ENCODE peak calls at places on chromosome X, in seven cellular contexts. P is PC-9; Y is CD8-positive, alpha-beta memory T cell; I is aorta; D is CD4-positive, CD25-positive, alpha-beta regulatory T cell; V is pancreas; Z is psoas muscle. W is an unnamed sample.

GRCh38 chrX:85851418-85851817 is 195.9 kb downstream of the CHM start:
- DNase-seq in P (no peak), Y (no peak), I (no peak), D (peak; percentile 25), V (peak; percentile 21), Z (no peak), W (peak; percentile 28)

GRCh38 chrX:100939336-100939735 is 10.6 kb upstream of the XKRX start:
- DNase-seq in P (no peak), Y (no peak), I (no peak), D (peak; percentile 7), V (no peak), Z (no peak), W (no peak)

GRCh38 chrX:134753185-134754008 is 95.1 kb upstream of the PLAC1 start:
- DNase-seq in P (no peak), Y (no peak), I (no peak), D (no peak), V (no peak), Z (no peak), W (no peak)

GRCh38 chrX:56033495-56034180 is 198.5 kb upstream of the KLF8 start:
- DNase-seq in P (no peak), Y (no peak), I (no peak), D (no peak), V (no peak), Z (no peak), W (no peak)

GRCh38 chrX:149950681-149951080 is 12.4 kb upstream of the EOLA2 start:
- DNase-seq in P (no peak), Y (no peak), I (no peak), D (peak; percentile 40), V (no peak), Z (no peak), W (no peak)

GRCh38 chrX:132173647-132174046 is 45.6 kb downstream of the RAP2C start:
- DNase-seq in P (no peak), Y (no peak), I (no peak), D (no peak), V (no peak), Z (no peak), W (no peak)

GRCh38 chrX:130030826-130031225 is 48.4 kb downstream of the BCORL1 start:
- DNase-seq in P (no peak), Y (no peak), I (no peak), D (no peak), V (no peak), Z (no peak), W (no peak)

GRCh38 chrX:12567857-12568256 is 223.4 kb upstream of the PRPS2 start:
- DNase-seq in P (no peak), Y (no peak), I (no peak), D (peak; percentile 2), V (no peak), Z (no peak), W (no peak)

GRCh38 chrX:37420179-37420578 is 71.0 kb downstream of the PRRG1 start:
- DNase-seq in P (no peak), Y (no peak), I (no peak), D (no peak), V (no peak), Z (no peak), W (no peak)

GRCh38 chrX:120087289-120088017 is 10.0 kb upstream of the RHOXF2B start:
- DNase-seq in P (no peak), Y (no peak), I (no peak), D (no peak), V (no peak), Z (no peak), W (no peak)

GRCh38 chrX:113828470-113828869 is 755.4 kb upstream of the HTR2C start:
- DNase-seq in P (no peak), Y (no peak), I (no peak), D (no peak), V (no peak), Z (no peak), W (no peak)

DNA sequence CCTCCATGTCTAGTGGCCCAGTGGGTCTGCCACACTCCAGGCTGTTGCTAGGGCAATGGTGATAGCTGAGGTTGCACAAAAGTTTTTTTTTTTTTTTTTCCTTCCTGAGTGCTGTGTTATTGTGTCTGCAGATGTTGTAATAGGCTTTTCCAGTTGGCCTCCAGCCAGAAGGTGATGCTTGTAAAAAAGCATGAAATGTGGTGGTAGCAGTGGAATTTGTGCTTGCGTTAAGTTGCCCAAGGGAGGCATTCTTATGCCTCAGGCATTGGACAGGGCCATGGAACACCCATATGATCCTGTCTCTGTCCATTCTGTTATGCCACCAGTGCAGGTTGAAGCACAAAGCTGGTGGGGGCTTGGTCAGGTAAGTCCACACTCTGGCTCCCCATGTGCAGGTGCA is 660.5 kb upstream of the SPANXN1 start:
- DNase-seq in P (peak; percentile 50), Y (no peak), I (no peak), D (no peak), V (no peak), Z (no peak), W (no peak)
- H3K9me3 ChIP-seq in P (no peaks in the 10 kb centered on the region), Y (no peaks in the 10 kb centered on the region), I (no peaks in the 10 kb centered on the region), D (no peaks in the 10 kb centered on the region), V (no peaks in the 10 kb centered on the region), Z (no peaks in the 10 kb centered on the region), W (peaks cover 7% of the 10 kb centered on the region)

GRCh38 chrX:108437354-108437753 is 868 bp downstream of the COL4A6 start:
- DNase-seq in P (no peak), Y (no peak), I (no peak), D (no peak), V (no peak), Z (no peak), W (no peak)

GRCh38 chrX:108439961-108440696 is 491 bp downstream of the COL4A5 start:
- DNase-seq in P (no peak), Y (no peak), I (peak; percentile 76), D (no peak), V (peak; percentile 8), Z (no peak), W (no peak)

GRCh38 chrX:108435261-108435660 is 3.0 kb downstream of the COL4A6 start:
- DNase-seq in P (no peak), Y (no peak), I (no peak), D (no peak), V (no peak), Z (no peak), W (no peak)

GRCh38 chrX:108439434-108439883 is at the start of gene COL4A5:
- DNase-seq in P (peak; percentile 72), Y (no peak), I (peak; percentile 71), D (peak; percentile 0), V (peak; percentile 27), Z (peak; percentile 31), W (peak; percentile 49)

DNA sequence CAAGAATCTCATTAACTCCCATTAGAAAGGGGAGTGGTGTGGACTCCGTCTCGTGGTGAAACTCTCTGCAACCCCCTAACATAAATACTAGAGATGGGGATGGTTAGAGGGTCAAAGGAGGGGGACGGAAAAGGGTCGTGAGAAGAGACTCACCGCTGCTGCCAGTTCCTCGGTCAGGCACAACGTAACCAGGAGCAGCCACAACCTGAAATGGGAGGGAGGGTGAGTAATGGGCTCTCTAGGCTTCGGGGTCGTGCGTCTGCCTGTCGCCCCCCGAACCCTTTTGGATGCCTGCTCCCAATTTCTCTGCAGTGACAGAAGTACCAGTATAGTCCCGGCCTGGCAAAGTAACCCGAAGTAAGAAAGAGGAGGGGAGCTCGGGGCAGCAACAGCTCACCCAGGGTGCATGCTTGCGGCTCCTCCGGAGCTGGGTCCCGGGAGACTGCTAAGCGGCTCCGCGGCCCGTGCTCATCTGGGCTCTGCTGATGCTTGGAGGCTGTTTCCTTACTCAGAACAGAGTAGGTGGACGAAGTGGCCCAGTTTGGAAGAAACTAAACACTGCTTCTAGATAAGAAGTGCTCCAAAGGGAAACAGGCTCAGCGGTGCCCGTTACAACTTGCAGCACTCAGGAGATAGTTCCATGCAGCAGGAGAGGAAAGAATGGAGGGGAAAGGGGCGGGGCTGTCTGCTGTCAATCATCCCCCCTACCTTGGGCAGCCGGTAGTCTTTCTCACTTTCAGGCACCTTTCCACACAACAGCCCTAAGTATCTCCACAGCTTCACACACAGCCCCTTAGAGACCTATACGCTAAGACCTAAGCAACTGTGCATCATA is at the start of gene COL4A6:
- DNase-seq in P (peak; percentile 46), Y (no peak), I (no peak), D (no peak), V (peak; percentile 7), Z (no peak), W (no peak)
- H3K4me3 ChIP-seq in P (peak within 1 kb of the TSS; percentile 85), Y (no peak within 1 kb of the TSS), I (peak within 1 kb of the TSS; percentile 67), D (no peak within 1 kb of the TSS), V (no peak within 1 kb of the TSS), Z (peak within 1 kb of the TSS; percentile 70), W (peak within 1 kb of the TSS; percentile 56)

DNA sequence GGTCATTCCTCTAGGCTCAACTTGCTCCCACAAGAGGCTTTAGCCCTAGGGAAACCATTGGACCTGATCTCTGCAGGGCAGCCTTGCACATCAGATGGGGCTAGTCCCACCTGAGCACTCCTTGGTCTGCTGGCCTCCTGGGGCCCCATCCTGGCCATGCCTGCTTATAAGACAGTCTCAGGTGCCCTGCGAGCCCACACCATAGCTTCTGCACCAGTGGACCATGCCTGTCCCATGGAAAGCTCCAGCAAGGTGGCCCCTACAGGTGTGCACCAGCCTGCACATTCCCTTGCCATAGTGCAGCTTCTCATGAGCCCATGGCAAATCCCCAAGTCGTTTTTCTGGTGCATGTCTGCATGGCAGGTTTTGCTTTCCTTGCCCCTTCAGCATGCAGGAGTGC is 19.6 kb upstream of the FAAH2 start:
- DNase-seq in P (no peak), Y (no peak), I (no peak), D (no peak), V (no peak), Z (no peak), W (no peak)
- H3K9me3 ChIP-seq in P (no peaks in the 10 kb centered on the region), Y (no peaks in the 10 kb centered on the region), I (peaks cover 2% of the 10 kb centered on the region), D (no peaks in the 10 kb centered on the region), V (no peaks in the 10 kb centered on the region), Z (peaks cover 34% of the 10 kb centered on the region), W (no peaks in the 10 kb centered on the region)

GRCh38 chrX:153688534-153688899 is 791 bp downstream of the SLC6A8 start:
- DNase-seq in P (no peak), Y (no peak), I (no peak), D (no peak), V (no peak), Z (no peak), W (no peak)

GRCh38 chrX:153688900-153689590 is 1.3 kb downstream of the SLC6A8 start:
- DNase-seq in P (peak; percentile 27), Y (no peak), I (no peak), D (no peak), V (peak; percentile 45), Z (peak; percentile 64), W (peak; percentile 57)

GRCh38 chrX:153688071-153688470 is 345 bp downstream of the SLC6A8 start:
- DNase-seq in P (no peak), Y (no peak), I (no peak), D (no peak), V (no peak), Z (peak; percentile 11), W (no peak)

GRCh38 chrX:153690466-153690865 is 2.7 kb downstream of the SLC6A8 start:
- DNase-seq in P (no peak), Y (no peak), I (no peak), D (no peak), V (no peak), Z (no peak), W (no peak)

DNA sequence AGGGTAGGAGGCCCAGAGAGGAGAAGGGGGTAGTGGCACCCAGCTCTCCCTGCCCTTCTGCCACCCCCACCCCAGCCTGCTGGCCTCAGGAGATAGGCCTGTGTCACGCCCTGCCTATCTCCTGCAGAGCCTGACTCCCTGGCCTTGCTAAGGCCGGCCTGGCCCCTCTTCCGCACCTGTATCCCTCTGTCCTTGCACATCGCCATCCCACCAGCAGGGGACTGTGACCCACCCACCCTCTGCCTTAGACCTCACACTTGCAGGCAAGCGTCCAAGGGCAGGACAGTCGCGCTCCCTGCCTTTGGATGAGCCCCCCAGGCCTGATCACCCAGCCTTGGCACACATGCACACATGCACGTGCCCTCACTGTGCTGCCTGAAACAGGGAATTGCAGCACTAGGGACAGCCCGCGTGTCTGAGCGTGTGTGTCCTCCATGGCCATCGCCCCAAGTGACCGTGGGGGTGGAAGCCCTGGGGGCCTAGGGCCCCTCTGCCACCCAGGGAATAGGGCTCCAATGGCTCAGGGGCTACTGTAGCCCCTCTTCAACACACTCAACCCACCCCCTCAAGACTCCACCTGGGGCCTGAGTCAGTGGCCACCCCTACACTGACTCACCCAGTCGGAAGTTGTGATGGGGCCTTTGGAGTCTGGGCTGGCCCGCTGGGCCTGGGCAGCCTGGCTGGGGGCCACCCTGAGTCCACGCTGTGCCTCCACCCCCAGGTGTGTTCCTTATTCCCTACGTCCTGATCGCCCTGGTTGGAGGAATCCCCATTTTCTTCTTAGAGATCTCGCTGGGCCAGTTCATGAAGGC is 2.1 kb downstream of the SLC6A8 start:
- DNase-seq in P (peak; percentile 18), Y (no peak), I (no peak), D (no peak), V (no peak), Z (no peak), W (no peak)
- H3K4me3 ChIP-seq in P (no peak overlapping the region), Y (no peak overlapping the region), I (no peak overlapping the region), D (no peak overlapping the region), V (no peak overlapping the region), Z (peak overlapping the region; percentile 68), W (peak overlapping the region; percentile 42)

W was measured in stomach.